ENCODE peak calls at places on chromosomes 4 and X, in six cellular contexts. Q is heart right ventricle, R is transverse colon, C is astrocyte, W is BJ, T is SJSA1. Z is an unnamed sample. For H3K36me3 and H3K27me3, the result is how much of the 10 kb centered on the place peaks cover.

GRCh38 chrX:31223817-31224216 is 152.0 kb upstream of the FTHL17 start:
- DNase-seq in Q (no peak), T (no peak), W (no peak), R (no peak), C (peak), Z (peak)

GRCh38 chr4:148445903-148446261 is 3.7 kb upstream of the NR3C2 start:
- DNase-seq in T (no peak), Q (no peak), W (no peak), C (no peak), R (no peak), Z (no peak)

GRCh38 chr4:24808955-24809354 is 13.6 kb downstream of the SOD3 start:
- DNase-seq in T (no peak), R (no peak), C (no peak), W (no peak), Q (no peak), Z (no peak)

GRCh38 chrX:2965965-2966364 is 36.8 kb upstream of the ARSD start:
- DNase-seq in R (no peak), C (no peak), T (no peak), W (no peak), Q (no peak), Z (no peak)

GRCh38 chr4:149371021-149371420 is 444.6 kb downstream of the IQCM start:
- DNase-seq in R (peak), Q (no peak), W (peak), T (no peak), C (peak), Z (peak)

GRCh38 chr4:133320576-133321170 is 171.6 kb downstream of the PCDH10 start:
- DNase-seq in R (no peak), T (no peak), W (no peak), C (peak), Q (no peak), Z (no peak)

GRCh38 chrX:47514553-47515235 is 31.7 kb upstream of the ZNF41 start:
- DNase-seq in Q (no peak), W (peak), T (no peak), C (peak), R (no peak), Z (no peak)

GRCh38 chr4:140935259-140935658 is 179.1 kb upstream of the TBC1D9 start:
- DNase-seq in Q (peak), C (peak), T (no peak), R (no peak), W (no peak), Z (no peak)

GRCh38 chr4:69731261-69731660 is 29.2 kb downstream of the SULT1B1 start:
- DNase-seq in W (no peak), Q (no peak), T (no peak), C (no peak), R (no peak), Z (no peak)

GRCh38 chr4:2141762-2142520 is 82.8 kb downstream of the NAT8L start:
- DNase-seq in Q (no peak), C (no peak), W (no peak), T (no peak), R (no peak), Z (no peak)

GRCh38 chr4:82560853-82561744 is 689 bp downstream of the TMEM150C start:
- DNase-seq in W (no peak), T (no peak), R (peak), Q (no peak), C (no peak), Z (no peak)

GRCh38 chrX:46572295-46572936 is 1.1 kb upstream of the CHST7 start:
- DNase-seq in Q (no peak), W (no peak), C (no peak), R (no peak), T (no peak), Z (no peak)

GRCh38 chrX:130155564-130155963 is 10.1 kb downstream of the AIFM1 start:
- DNase-seq in W (no peak), C (peak), T (no peak), Q (no peak), R (no peak), Z (no peak)

GRCh38 chrX:130163350-130163851 is 2.2 kb downstream of the AIFM1 start:
- DNase-seq in W (no peak), C (no peak), R (no peak), T (no peak), Q (no peak), Z (no peak)

GRCh38 chrX:130162094-130162493 is 3.5 kb downstream of the AIFM1 start:
- DNase-seq in T (no peak), R (no peak), C (no peak), W (no peak), Q (no peak), Z (no peak)

GRCh38 chrX:130159776-130160175 is 5.9 kb downstream of the AIFM1 start:
- DNase-seq in T (no peak), Q (no peak), W (no peak), R (no peak), C (no peak), Z (no peak)

DNA sequence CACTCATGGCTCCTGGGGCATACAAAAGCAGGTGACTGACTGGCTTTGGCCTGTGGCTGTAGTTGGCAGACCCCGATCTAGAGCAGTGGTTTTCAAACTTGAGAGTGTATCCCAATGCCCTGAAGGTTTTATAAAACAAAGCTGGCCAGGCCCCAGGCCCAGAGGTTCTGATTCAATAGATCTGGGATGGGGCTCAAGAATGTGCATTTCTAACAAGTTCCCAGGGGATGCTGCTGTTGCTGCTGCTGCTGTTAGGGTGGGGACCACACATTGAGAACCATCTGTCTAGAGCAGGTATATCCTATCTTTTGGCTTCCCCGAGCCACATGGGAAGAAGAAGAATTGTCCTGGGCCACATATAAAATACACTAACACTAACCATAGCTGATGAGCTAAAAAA is 7.3 kb downstream of the AIFM1 start:
- DNase-seq in R (no peak), T (no peak), C (no peak), Q (no peak), W (no peak), Z (no peak)
- H3K36me3 ChIP-seq in R (under half), T (under half), C (under half), Q (under half), W (under half), Z (under half)

DNA sequence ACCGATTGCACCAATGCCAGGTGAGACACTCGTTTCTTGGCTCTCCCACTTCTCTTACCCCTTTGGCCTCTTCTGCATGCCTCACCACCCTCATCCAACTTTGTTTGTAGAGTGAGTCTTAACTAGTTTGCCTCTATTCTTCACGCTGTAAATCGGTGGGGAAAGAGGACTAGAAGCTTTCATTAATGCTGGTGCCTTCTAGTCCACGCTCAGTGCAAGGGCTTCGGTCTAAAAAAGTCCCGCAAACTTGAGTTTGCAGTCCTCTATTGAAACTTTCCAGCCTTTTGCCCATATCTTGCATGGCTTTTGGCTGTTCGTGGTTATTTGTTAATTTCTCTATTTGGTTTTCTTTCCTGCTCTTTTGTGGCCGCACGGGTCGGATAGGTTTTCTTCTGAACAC is 838 bp downstream of the DACH2 start:
- DNase-seq in R (no peak), Q (no peak), C (no peak), T (no peak), W (no peak), Z (no peak)
- H3K4me3 ChIP-seq in R (peak), Q (no peak), C (peak), T (no peak), W (no peak), Z (no peak)

GRCh38 chrX:68909945-68910344 is 81.1 kb downstream of the EFNB1 start:
- DNase-seq in Q (no peak), T (no peak), R (no peak), C (no peak), W (no peak), Z (no peak)
- H3K27me3 ChIP-seq in Q (under half), T (under half), R (under half), C (under half), W (under half), Z (under half)

GRCh38 chr4:3505231-3505630 is 27.0 kb downstream of the LRPAP1 start:
- DNase-seq in W (no peak), Q (no peak), T (no peak), R (no peak), C (no peak), Z (no peak)
- H3K36me3 ChIP-seq in W (under half), Q (half or more), T (under half), R (under half), C (under half), Z (under half)

DNA sequence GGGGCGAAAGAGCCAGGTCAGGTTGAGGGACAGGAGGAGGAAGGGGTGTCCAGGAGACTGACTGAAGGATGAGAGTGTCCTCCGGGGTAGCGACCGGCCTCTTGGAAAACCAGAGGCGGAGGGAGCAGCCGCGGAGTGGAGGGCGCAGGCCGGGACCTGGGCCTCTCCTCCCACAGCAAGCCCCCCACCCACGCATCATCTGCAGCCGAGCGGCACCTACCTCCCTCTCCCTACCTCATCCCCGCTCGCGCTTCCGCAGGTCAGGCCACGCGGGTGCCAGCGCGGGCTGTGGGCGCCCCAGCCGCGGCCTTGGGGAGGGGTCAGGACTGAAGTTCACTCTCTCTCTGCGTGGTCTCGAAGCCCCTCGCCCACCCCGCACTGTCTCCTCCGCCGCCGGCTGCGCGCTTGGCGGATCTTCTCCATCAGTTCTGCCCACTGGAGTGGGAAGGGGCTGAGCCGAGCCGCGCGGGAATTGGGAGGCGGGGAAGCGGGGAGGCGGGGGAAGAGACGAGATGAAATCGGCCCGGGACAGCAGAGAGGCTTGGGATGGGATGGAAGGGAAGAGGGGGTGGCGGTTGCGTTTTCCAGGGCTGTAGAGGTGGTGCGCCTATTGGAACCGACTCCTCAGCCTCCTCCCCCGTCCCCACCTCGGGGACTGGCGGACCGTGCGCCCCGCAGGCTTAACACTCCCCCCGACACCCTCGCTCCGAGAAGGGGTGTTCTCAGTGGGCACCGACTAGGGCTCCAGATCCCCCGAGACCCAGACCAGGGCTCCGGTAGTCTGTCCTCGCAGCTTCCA is 1.8 kb downstream of the NLGN4X start:
- DNase-seq in C (no peak), Q (no peak), T (no peak), R (no peak), W (no peak), Z (no peak)
- H3K4me3 ChIP-seq in C (peak), Q (peak), T (peak), R (peak), W (peak), Z (peak)

GRCh38 chr4:3747582-3747906 is 18.6 kb upstream of the ADRA2C start:
- DNase-seq in C (no peak), T (no peak), Q (no peak), W (no peak), R (no peak), Z (no peak)
- H3K27me3 ChIP-seq in C (under half), T (under half), Q (half or more), W (under half), R (half or more), Z (under half)

DNA sequence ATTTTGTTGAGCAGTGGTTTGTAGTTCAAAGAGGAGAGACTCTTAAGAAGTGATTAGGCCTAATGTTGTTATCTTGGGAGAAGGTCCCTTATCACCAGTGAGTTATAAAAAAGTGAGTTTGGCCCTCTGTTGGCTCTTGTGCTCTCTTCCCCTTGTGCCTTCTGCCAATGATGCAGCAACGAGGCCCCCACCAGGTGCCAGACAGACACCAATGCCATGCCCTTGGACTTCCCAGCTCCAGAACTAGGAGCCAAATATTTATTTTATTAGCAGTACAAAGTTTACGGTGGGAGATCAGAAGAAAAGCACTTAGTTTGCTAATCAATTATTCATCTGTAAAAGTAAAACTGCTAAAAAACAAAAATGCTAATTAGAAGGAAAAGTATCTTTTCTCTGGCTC is 22.7 kb upstream of the NAAA start:
- DNase-seq in R (no peak), Q (no peak), W (no peak), C (no peak), T (no peak), Z (no peak)
- H3K36me3 ChIP-seq in R (under half), Q (half or more), W (under half), C (half or more), T (half or more), Z (under half)

DNA sequence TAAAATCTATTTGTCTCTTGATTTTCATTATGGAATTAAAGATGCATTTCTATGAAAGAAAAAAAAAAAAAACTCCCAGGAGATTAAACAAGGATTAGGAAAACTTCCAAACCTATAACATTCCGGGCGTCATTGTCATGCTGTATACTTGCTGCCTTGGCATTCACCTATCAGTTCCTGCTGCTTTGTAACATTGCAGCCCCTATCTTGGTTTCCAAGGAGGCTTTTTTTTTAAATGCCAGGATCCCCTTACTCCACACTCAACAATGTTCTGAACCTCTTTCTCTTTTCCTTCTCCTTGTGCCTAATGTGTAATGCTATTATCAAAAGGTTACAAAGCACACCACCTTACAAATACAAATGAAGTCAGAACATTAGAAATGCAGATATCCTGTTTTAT is 20.5 kb upstream of the BEND4 start:
- DNase-seq in C (no peak), T (no peak), R (no peak), Q (no peak), W (no peak), Z (no peak)
- H3K4me3 ChIP-seq in C (no peak), T (no peak), R (no peak), Q (no peak), W (no peak), Z (no peak)

GRCh38 chr4:48490680-48491513 is 845 bp downstream of the ZAR1 start:
- DNase-seq in T (no peak), R (no peak), C (no peak), Q (no peak), W (no peak), Z (no peak)
- H3K27me3 ChIP-seq in T (under half), R (half or more), C (under half), Q (half or more), W (under half), Z (under half)